ENCODE peak calls at places on chromosomes 7 and 10, in six cellular contexts. A, M, I, T, C and W are unnamed samples.

GRCh38 chr7:44144968-44145418 is 3.9 kb upstream of the MYL7 start:
- DNase-seq in A (no peak), M (no peak), I (no peak), T (no peak), C (no peak), W (no peak)

GRCh38 chr7:51316262-51316665 is 345 bp downstream of the COBL start:
- DNase-seq in A (peak), M (peak), I (no peak), T (no peak), C (no peak), W (peak)

GRCh38 chr10:131839351-131839750 is 61.5 kb upstream of the PPP2R2D start:
- DNase-seq in A (no peak), M (no peak), I (no peak), T (no peak), C (no peak), W (no peak)

GRCh38 chr10:128102480-128103228 is 23.6 kb downstream of the MKI67 start:
- DNase-seq in A (peak), M (no peak), I (no peak), T (no peak), C (no peak), W (peak)

GRCh38 chr7:30559566-30559965 is 35.1 kb upstream of the GARS1 start:
- DNase-seq in A (no peak), M (peak), I (no peak), T (no peak), C (peak), W (no peak)

GRCh38 chr10:32616438-32616837 is 170.5 kb downstream of the CCDC7 start:
- DNase-seq in A (no peak), M (no peak), I (no peak), T (no peak), C (no peak), W (no peak)

GRCh38 chr7:33711231-33712019 is 193.9 kb upstream of the BMPER start:
- DNase-seq in A (no peak), M (no peak), I (no peak), T (no peak), C (no peak), W (no peak)

GRCh38 chr10:72794260-72794659 is 99.3 kb upstream of the OIT3 start:
- DNase-seq in A (no peak), M (peak), I (no peak), T (no peak), C (peak), W (no peak)

GRCh38 chr7:17340655-17341054 is 42.2 kb downstream of the AHR start:
- DNase-seq in A (no peak), M (no peak), I (no peak), T (no peak), C (no peak), W (no peak)

GRCh38 chr7:42883950-42884349 is 27.9 kb downstream of the C7orf25 start:
- DNase-seq in A (peak), M (no peak), I (no peak), T (no peak), C (peak), W (peak)

GRCh38 chr10:102714621-102715455 is at the start of gene SFXN2:
- DNase-seq in A (peak), M (peak), I (peak), T (no peak), C (no peak), W (peak)

GRCh38 chr10:109977382-109977806 is 30.4 kb upstream of the ADD3 start:
- DNase-seq in A (no peak), M (peak), I (no peak), T (no peak), C (no peak), W (no peak)

GRCh38 chr7:117834983-117835664 is 38.1 kb downstream of the CTTNBP2 start:
- DNase-seq in A (no peak), M (no peak), I (no peak), T (no peak), C (no peak), W (no peak)

GRCh38 chr10:25063644-25064043 is 47.2 kb downstream of the THNSL1 start:
- DNase-seq in A (no peak), M (no peak), I (no peak), T (no peak), C (no peak), W (no peak)

GRCh38 chr7:24842449-24843241 is 85.4 kb upstream of the GSDME start:
- DNase-seq in A (no peak), M (peak), I (no peak), T (no peak), C (peak), W (no peak)

GRCh38 chr7:39838326-39838725 is 111.7 kb upstream of the CDK13 start:
- DNase-seq in A (no peak), M (no peak), I (no peak), T (peak), C (peak), W (no peak)

GRCh38 chr7:29424984-29425309 is 138.7 kb upstream of the PRR15 start:
- DNase-seq in A (no peak), M (no peak), I (no peak), T (no peak), C (no peak), W (no peak)

GRCh38 chr7:157150825-157151412 is 12.2 kb downstream of the UBE3C start:
- DNase-seq in A (peak), M (peak), I (no peak), T (peak), C (peak), W (no peak)

GRCh38 chr10:114753126-114753525 is 68.5 kb upstream of the FHIP2A start:
- DNase-seq in A (no peak), M (peak), I (no peak), T (no peak), C (no peak), W (no peak)

GRCh38 chr7:7427363-7427762 is 108.3 kb downstream of the COL28A1 start:
- DNase-seq in A (no peak), M (no peak), I (no peak), T (no peak), C (no peak), W (no peak)

GRCh38 chr7:28200598-28200997 is 20.0 kb upstream of the JAZF1 start:
- DNase-seq in A (no peak), M (no peak), I (no peak), T (no peak), C (no peak), W (no peak)

GRCh38 chr7:13850185-13850752 is 139.2 kb downstream of the ETV1 start:
- DNase-seq in A (no peak), M (peak), I (no peak), T (peak), C (peak), W (no peak)

GRCh38 chr10:131546086-131546810 is 234.7 kb upstream of the TCERG1L start:
- DNase-seq in A (no peak), M (no peak), I (no peak), T (no peak), C (no peak), W (no peak)

GRCh38 chr7:28316489-28316888 is 95.8 kb upstream of the CREB5 start:
- DNase-seq in A (no peak), M (peak), I (no peak), T (no peak), C (peak), W (no peak)

GRCh38 chr7:150405584-150406310 is 26.6 kb downstream of the ZNF775 start:
- DNase-seq in A (no peak), M (peak), I (peak), T (peak), C (no peak), W (no peak)

GRCh38 chr7:150402671-150403321 is 23.7 kb downstream of the ZNF775 start:
- DNase-seq in A (no peak), M (no peak), I (peak), T (no peak), C (no peak), W (no peak)

GRCh38 chr7:150403376-150404171 is 24.4 kb downstream of the ZNF775 start:
- DNase-seq in A (no peak), M (no peak), I (peak), T (no peak), C (no peak), W (no peak)

GRCh38 chr7:150404785-150405583 is 25.9 kb downstream of the ZNF775 start:
- DNase-seq in A (peak), M (peak), I (peak), T (peak), C (peak), W (peak)

GRCh38 chr7:150404172-150404784 is 25.1 kb downstream of the ZNF775 start:
- DNase-seq in A (no peak), M (peak), I (peak), T (no peak), C (peak), W (no peak)
- H3K27ac ChIP-seq in A (peak), M (peak), I (peak), T (peak), C (peak), W (peak)

GRCh38 chr10:48731141-48731540 is 46.5 kb downstream of the WDFY4 start:
- DNase-seq in A (no peak), M (no peak), I (no peak), T (no peak), C (no peak), W (no peak)

GRCh38 chr10:48725708-48726107 is 41.0 kb downstream of the WDFY4 start:
- DNase-seq in A (no peak), M (peak), I (no peak), T (no peak), C (no peak), W (no peak)

GRCh38 chr10:48729222-48729621 is 44.5 kb downstream of the WDFY4 start:
- DNase-seq in A (no peak), M (no peak), I (no peak), T (no peak), C (no peak), W (no peak)

GRCh38 chr10:48729941-48730457 is 45.3 kb downstream of the WDFY4 start:
- DNase-seq in A (no peak), M (no peak), I (no peak), T (no peak), C (no peak), W (no peak)

DNA sequence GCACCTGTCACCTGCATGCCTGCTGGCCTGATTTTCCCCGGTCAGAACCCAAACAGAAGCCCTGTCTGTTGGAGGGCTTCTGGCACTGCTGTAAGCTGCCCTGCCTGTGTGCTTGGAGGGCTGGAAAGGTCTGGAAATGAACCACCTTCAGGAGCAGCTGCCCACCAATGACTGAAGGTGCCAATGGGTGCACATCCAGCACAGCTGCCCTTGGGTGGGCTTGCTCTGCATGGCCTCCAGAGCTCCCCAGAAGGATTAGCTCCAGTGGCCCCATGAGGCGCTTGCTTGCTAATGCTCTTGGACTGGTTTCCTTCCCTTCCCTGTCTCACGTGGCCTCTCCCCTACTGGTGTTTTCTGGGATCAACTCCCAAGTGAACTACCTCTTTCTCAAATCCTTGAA is 43.2 kb downstream of the WDFY4 start:
- DNase-seq in A (no peak), M (no peak), I (no peak), T (no peak), C (no peak), W (no peak)
- H3K27ac ChIP-seq in A (no peak), M (no peak), I (no peak), T (no peak), C (no peak), W (no peak)

DNA sequence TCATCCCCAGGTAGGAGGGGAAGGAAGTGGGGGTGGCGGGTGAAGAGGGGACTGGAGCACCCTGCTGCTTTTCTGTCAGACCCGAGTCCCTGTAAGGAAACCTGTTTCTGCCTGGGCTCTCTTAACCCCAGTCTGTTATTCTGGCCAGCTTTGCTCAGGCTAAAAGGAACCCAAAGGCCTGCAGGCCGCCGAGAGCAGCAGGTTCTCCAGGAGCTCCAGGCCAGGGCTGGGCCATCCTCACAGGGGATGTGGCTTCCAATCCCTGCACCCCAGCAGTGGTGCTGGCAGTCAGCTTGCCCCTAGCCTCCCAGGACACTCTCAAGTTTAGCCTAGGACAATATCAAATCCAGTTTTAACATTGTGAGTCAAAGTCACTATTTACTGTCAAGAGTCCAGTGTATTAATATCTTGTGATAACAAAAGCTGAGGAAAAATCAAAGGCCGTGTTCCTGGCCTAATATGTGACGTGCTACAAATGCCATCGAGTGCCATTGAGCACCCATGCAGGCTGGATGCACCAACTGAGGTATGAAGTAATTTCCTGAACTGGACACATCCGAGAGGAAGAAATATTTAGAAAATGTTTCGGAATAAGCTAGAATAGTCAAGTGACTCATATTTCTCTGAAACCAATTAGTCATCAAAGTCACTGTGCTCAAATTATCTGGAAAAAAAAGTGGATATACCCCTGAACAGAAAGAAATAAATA is 7.0 kb downstream of the PKD1L1 start:
- DNase-seq in A (no peak), M (peak), I (peak), T (no peak), C (peak), W (no peak)
- H3K27ac ChIP-seq in A (peak), M (peak), I (peak), T (peak), C (peak), W (no peak)

GRCh38 chr10:132925614-132926013 is 16.8 kb downstream of the CFAP46 start:
- DNase-seq in A (no peak), M (no peak), I (no peak), T (no peak), C (no peak), W (no peak)
- H3K27ac ChIP-seq in A (no peak), M (no peak), I (no peak), T (no peak), C (no peak), W (no peak)

GRCh38 chr7:92246363-92247101 is 758 bp downstream of the ANKIB1 start:
- DNase-seq in A (no peak), M (peak), I (peak), T (peak), C (peak), W (peak)
- H3K27ac ChIP-seq in A (peak), M (peak), I (peak), T (peak), C (peak), W (peak)

GRCh38 chr10:35636942-35637341 is 5.2 kb downstream of the FZD8 start:
- DNase-seq in A (no peak), M (no peak), I (no peak), T (no peak), C (no peak), W (no peak)
- H3K27ac ChIP-seq in A (no peak), M (no peak), I (no peak), T (no peak), C (no peak), W (no peak)

GRCh38 chr7:90715067-90715466 is 118.9 kb downstream of the CDK14 start:
- DNase-seq in A (no peak), M (no peak), I (no peak), T (no peak), C (no peak), W (no peak)
- H3K27ac ChIP-seq in A (no peak), M (no peak), I (no peak), T (no peak), C (peak), W (no peak)

DNA sequence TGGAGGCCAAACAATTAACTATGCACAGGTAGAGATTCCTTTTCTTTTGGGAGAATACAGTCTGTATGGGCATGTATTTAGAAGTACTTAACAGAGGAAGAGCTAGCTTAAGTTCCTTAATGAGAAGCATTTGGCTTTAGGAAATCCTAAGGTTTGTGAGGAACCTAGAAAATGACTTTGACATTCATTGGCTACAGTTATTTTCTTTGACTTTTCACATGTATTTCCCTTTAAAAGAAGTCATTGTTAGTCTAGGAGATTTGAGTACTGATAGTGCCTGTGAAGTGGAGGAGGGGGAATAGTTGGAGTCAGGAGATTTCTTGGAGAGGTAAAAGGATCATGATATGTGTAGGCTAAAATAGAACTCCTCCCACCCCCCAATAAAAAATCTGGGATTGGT is 3.6 kb downstream of the HELLS start:
- DNase-seq in A (no peak), M (no peak), I (no peak), T (no peak), C (no peak), W (no peak)
- H3K27ac ChIP-seq in A (no peak), M (no peak), I (no peak), T (no peak), C (no peak), W (no peak)

GRCh38 chr10:123862421-123863188 is 29.0 kb downstream of the CPXM2 start:
- DNase-seq in A (no peak), M (peak), I (no peak), T (no peak), C (no peak), W (no peak)

GRCh38 chr10:123865350-123865749 is 26.3 kb downstream of the CPXM2 start:
- DNase-seq in A (no peak), M (no peak), I (no peak), T (no peak), C (no peak), W (no peak)

GRCh38 chr10:123863189-123863580 is 28.4 kb downstream of the CPXM2 start:
- DNase-seq in A (no peak), M (no peak), I (no peak), T (no peak), C (no peak), W (no peak)

GRCh38 chr10:123864923-123865322 is 26.7 kb downstream of the CPXM2 start:
- DNase-seq in A (no peak), M (no peak), I (no peak), T (no peak), C (no peak), W (no peak)

DNA sequence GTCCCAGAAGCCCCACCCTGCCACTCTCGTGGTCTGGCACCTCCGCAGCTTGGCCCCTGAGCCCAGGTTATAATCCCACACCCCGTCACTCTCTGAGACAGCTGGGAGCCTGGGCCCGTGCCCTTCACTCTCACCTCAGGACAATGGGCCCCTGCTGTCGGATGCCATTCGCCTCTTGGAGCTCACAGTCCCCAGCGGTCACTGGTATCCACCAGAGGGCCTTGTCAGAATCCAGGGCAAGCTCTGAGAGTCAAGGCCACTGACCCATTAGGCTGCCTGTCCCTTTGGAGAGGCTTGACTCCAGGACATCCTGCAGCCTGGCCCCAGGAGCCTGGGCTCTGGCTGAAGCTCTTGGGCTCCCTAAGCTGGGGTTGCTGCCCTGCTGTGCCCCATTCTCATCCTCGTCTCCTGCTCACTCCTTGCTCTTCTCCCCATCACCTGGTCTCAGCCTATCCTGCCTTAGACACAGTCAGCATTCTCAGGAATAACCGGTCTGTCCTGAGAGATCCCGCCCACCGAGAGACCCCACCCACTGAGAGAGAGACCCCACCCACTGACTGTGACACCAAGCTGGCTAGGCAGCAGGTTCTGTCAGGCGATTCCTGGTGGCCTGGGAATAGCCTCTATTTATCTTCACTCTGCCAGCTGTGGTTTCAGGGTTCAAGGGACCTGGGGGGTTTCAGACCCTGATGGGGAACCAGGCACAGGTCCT is 27.7 kb downstream of the CPXM2 start:
- DNase-seq in A (no peak), M (no peak), I (no peak), T (no peak), C (no peak), W (no peak)
- H3K27ac ChIP-seq in A (no peak), M (no peak), I (no peak), T (no peak), C (no peak), W (no peak)